ENCODE peak calls at places on chromosomes 5 and 9, in six cellular contexts. E is GM23248, Z is GM23338, P is fibroblast of lung, C is DND-41, X is GM12878. N is an unnamed sample.

GRCh38 chr9:131968632-131969031 is 111.0 kb downstream of the MED27 start:
- DNase-seq in E (no peak), Z (no peak), P (no peak), C (no peak), X (no peak), N (no peak)

GRCh38 chr9:12859704-12860251 is 85.0 kb downstream of the LURAP1L start:
- DNase-seq in E (peak; percentile 95), Z (no peak), P (peak; percentile 79), C (no peak), X (no peak), N (peak; percentile 48)

GRCh38 chr9:29945012-29945411 is 2371.7 kb upstream of the C9orf72 start:
- DNase-seq in E (no peak), Z (no peak), P (no peak), C (no peak), X (no peak), N (no peak)

GRCh38 chr9:132596200-132596599 is 13.8 kb downstream of the BARHL1 start:
- DNase-seq in E (no peak), Z (no peak), P (no peak), C (no peak), X (no peak), N (no peak)

GRCh38 chr9:2740616-2741015 is 23.3 kb downstream of the KCNV2 start:
- DNase-seq in E (peak; percentile 38), Z (no peak), P (no peak), C (no peak), X (no peak), N (no peak)

GRCh38 chr9:131432597-131433301 is 38.9 kb downstream of the PRRC2B start:
- DNase-seq in E (peak; percentile 94), Z (no peak), P (peak; percentile 93), C (no peak), X (no peak), N (no peak)

GRCh38 chr5:43773032-43773830 is 170.3 kb downstream of the NNT start:
- DNase-seq in E (peak; percentile 75), Z (peak; percentile 49), P (peak; percentile 64), C (peak; percentile 20), X (no peak), N (peak; percentile 49)

GRCh38 chr5:63175850-63176249 is 597.2 kb downstream of the LRRC70 start:
- DNase-seq in E (no peak), Z (no peak), P (no peak), C (no peak), X (no peak), N (no peak)

GRCh38 chr9:137439158-137439714 is 1.9 kb downstream of the ENTPD8 start:
- DNase-seq in E (no peak), Z (no peak), P (no peak), C (no peak), X (no peak), N (no peak)

GRCh38 chr5:59517926-59518585 is 375.5 kb downstream of the PDE4D start:
- DNase-seq in E (peak; percentile 82), Z (no peak), P (peak; percentile 83), C (no peak), X (no peak), N (no peak)

GRCh38 chr9:86575825-86576488 is 221.7 kb upstream of the TUT7 start:
- DNase-seq in E (no peak), Z (no peak), P (no peak), C (no peak), X (no peak), N (no peak)

GRCh38 chr5:173682313-173682712 is 65.9 kb upstream of the BOD1 start:
- DNase-seq in E (no peak), Z (no peak), P (no peak), C (no peak), X (no peak), N (no peak)

GRCh38 chr5:32595118-32595517 is 9.8 kb downstream of the SUB1 start:
- DNase-seq in E (no peak), Z (no peak), P (no peak), C (no peak), X (no peak), N (no peak)

GRCh38 chr5:124494540-124495116 is 251.8 kb downstream of the ZNF608 start:
- DNase-seq in E (no peak), Z (no peak), P (no peak), C (no peak), X (no peak), N (no peak)

GRCh38 chr9:4214506-4214905 is 85.4 kb downstream of the GLIS3 start:
- DNase-seq in E (peak; percentile 19), Z (no peak), P (peak; percentile 37), C (no peak), X (no peak), N (no peak)

GRCh38 chr5:168339151-168340140 is 48.0 kb downstream of the WWC1 start:
- DNase-seq in E (no peak), Z (peak; percentile 90), P (no peak), C (no peak), X (no peak), N (no peak)

GRCh38 chr5:115430374-115430773 is 114.2 kb downstream of the FEM1C start:
- DNase-seq in E (no peak), Z (no peak), P (no peak), C (no peak), X (no peak), N (no peak)

GRCh38 chr5:373710-374602 is 52.4 kb downstream of the AHRR start:
- DNase-seq in E (peak; percentile 93), Z (peak; percentile 52), P (peak; percentile 53), C (peak; percentile 69), X (no peak), N (no peak)

GRCh38 chr5:124729687-124730359 is 16.6 kb downstream of the ZNF608 start:
- DNase-seq in E (peak; percentile 35), Z (no peak), P (no peak), C (no peak), X (no peak), N (no peak)

GRCh38 chr5:113343343-113343742 is 91.4 kb downstream of the TSSK1B start:
- DNase-seq in E (peak; percentile 14), Z (no peak), P (peak; percentile 75), C (no peak), X (no peak), N (no peak)

GRCh38 chr5:32802764-32803163 is 91.6 kb downstream of the NPR3 start:
- DNase-seq in E (no peak), Z (no peak), P (no peak), C (no peak), X (no peak), N (no peak)

GRCh38 chr9:113548221-113549041 is 84.9 kb downstream of the RGS3 start:
- DNase-seq in E (peak; percentile 55), Z (peak; percentile 18), P (no peak), C (no peak), X (no peak), N (no peak)

GRCh38 chr5:59685806-59686205 is 207.7 kb downstream of the PDE4D start:
- DNase-seq in E (peak; percentile 23), Z (no peak), P (peak; percentile 65), C (no peak), X (no peak), N (no peak)

GRCh38 chr5:159915913-159916840 is at the start of gene ADRA1B:
- DNase-seq in E (peak; percentile 89), Z (peak; percentile 86), P (peak; percentile 66), C (no peak), X (no peak), N (no peak)

GRCh38 chr9:98807811-98808195 is 333 bp downstream of the GALNT12 start:
- DNase-seq in E (peak; percentile 55), Z (peak; percentile 55), P (no peak), C (no peak), X (no peak), N (no peak)

GRCh38 chr9:107943901-107944300 is 454.3 kb upstream of the KLF4 start:
- DNase-seq in E (no peak), Z (no peak), P (no peak), C (no peak), X (no peak), N (no peak)

GRCh38 chr5:176870110-176870591 is 29.0 kb downstream of the HK3 start:
- DNase-seq in E (peak; percentile 73), Z (peak; percentile 84), P (peak; percentile 28), C (no peak), X (no peak), N (no peak)

GRCh38 chr5:96427823-96428222 is 5.2 kb downstream of the PCSK1 start:
- DNase-seq in E (peak; percentile 34), Z (peak; percentile 59), P (peak; percentile 27), C (peak; percentile 30), X (no peak), N (no peak)

GRCh38 chr9:127509261-127509954 is 58.1 kb downstream of the LRSAM1 start:
- DNase-seq in E (no peak), Z (no peak), P (no peak), C (no peak), X (no peak), N (no peak)

GRCh38 chr5:139660916-139661814 is 13.0 kb downstream of the CXXC5 start:
- DNase-seq in E (peak; percentile 99), Z (peak; percentile 44), P (peak; percentile 93), C (no peak), X (no peak), N (peak; percentile 83)
- H3K4me3 ChIP-seq in E (peak overlapping the region; percentile 27), Z (no peak overlapping the region), P (no peak overlapping the region), C (no peak overlapping the region), X (peak overlapping the region; percentile 14), N (peak overlapping the region; percentile 2)

DNA sequence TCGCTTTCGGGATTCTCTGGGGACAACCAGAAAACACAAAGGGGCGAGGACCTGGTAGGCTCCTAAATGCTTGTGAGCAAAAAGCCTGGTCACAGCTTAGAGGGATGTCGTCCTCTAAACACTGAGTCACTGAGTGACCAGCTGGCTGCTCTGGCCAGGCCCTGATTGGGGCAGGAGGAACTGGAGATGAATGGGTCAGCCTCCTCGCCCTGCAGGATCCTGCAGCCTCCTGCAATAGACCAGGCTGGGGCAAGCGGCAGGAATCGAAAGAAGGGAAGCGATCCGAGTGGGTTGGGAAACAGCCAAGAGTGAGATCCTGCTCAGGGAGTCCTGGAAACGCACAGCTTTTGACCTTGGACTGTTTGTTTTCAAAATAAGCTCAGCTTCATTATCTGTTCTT is 34.1 kb upstream of the MSX2 start:
- DNase-seq in E (peak; percentile 17), Z (peak; percentile 49), P (peak; percentile 39), C (no peak), X (no peak), N (no peak)
- TF ChIP-seq EZH2 in E (no peak), Z (no peak), P (no peak), C (no peak), X (no peak), N (no peak)

DNA sequence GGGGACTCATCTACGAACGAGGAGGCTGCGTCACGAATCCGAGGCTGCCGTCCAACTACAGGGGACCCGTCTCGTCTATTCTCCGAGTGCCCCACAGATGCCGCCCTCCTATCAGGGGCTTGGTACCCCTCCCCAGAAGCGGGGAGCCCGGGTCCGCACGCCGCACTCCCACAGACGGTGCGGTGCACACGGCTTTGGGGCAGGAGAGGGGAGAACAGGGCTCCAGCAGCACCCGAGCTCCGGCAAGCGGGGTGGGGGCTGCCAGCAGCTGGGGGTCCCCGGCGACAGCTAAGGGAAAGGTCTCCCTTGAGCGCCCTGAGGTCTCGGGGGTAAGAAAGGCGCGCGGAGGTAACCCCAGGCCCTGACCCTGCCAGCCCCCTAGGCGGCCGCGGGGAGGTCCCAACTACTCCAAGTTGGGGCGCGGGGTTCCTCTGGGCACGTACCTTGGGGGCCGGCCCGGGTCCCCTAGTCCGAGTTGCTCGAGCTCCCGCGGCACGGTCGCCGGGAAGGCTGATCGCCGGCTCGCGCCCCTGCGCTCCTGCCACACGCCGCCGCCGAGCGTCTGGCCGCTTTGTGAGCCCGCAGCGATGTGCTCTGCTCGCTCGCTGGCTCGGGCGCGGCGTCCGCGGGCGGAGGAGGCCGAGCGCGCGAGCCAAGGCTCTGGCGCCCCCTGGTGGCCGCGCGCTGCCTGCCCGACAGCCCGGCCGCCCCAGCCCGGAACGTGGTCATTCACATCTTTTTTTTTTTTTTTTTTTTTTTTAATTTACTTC is at the start of gene SPOCK1:
- DNase-seq in E (peak; percentile 95), Z (peak; percentile 90), P (peak; percentile 61), C (no peak), X (no peak), N (no peak)
- H3K4me3 ChIP-seq in E (peak within 1 kb of the TSS; percentile 98), Z (peak within 1 kb of the TSS; percentile 73), P (peak within 1 kb of the TSS; percentile 59), C (no peak within 1 kb of the TSS), X (no peak within 1 kb of the TSS), N (peak within 1 kb of the TSS; percentile 20)

GRCh38 chr5:55173696-55174101 is 722 bp upstream of the CDC20B start:
- DNase-seq in E (no peak), Z (peak; percentile 8), P (no peak), C (no peak), X (no peak), N (no peak)
- TF ChIP-seq EZH2 in E (no peak), Z (no peak), P (peak; percentile 30), C (no peak), X (no peak), N (no peak)

N was measured in keratinocyte.